ENCODE peak calls at places on chromosomes 3 and 15, in six cellular contexts. Y, I, U, G, S and D are unnamed samples. For H3K36me3, the result is how much of the 10 kb centered on the place peaks cover.

GRCh38 chr15:101050647-101051290 is 131.6 kb downstream of the LRRK1 start:
- DNase-seq in Y (no peak), S (no peak), I (no peak), U (no peak), G (no peak), D (no peak)

GRCh38 chr3:122414391-122414790 is 1.5 kb downstream of the WDR5B start:
- DNase-seq in U (no peak), I (no peak), S (no peak), Y (no peak), G (no peak), D (no peak)

GRCh38 chr3:133040696-133041523 is 2.7 kb downstream of the TMEM108 start:
- DNase-seq in S (no peak), Y (peak), U (peak), G (peak), I (peak), D (peak)

GRCh38 chr15:87669846-87670245 is 586.7 kb downstream of the NTRK3 start:
- DNase-seq in I (no peak), Y (no peak), G (no peak), U (no peak), S (no peak), D (no peak)

GRCh38 chr3:172321035-172321434 is 127.2 kb downstream of the GHSR start:
- DNase-seq in I (no peak), S (no peak), G (no peak), U (no peak), Y (no peak), D (no peak)

GRCh38 chr3:195450731-195451229 is 8.0 kb upstream of the ACAP2 start:
- DNase-seq in S (no peak), G (peak), I (peak), Y (no peak), U (no peak), D (no peak)

GRCh38 chr3:102400142-102400541 is 34.7 kb upstream of the ZPLD1 start:
- DNase-seq in S (no peak), I (no peak), Y (no peak), G (peak), U (no peak), D (no peak)

GRCh38 chr3:98612587-98612986 is 19.2 kb upstream of the CPOX start:
- DNase-seq in U (no peak), G (no peak), S (no peak), I (no peak), Y (peak), D (no peak)

GRCh38 chr3:184379375-184380209 is at the start of gene CHRD:
- DNase-seq in S (no peak), U (peak), G (no peak), I (peak), Y (no peak), D (no peak)

GRCh38 chr3:46935168-46935858 is 41.2 kb downstream of the CCDC12 start:
- DNase-seq in S (no peak), G (peak), I (peak), Y (peak), U (peak), D (peak)

GRCh38 chr15:55250392-55250791 is 39.2 kb downstream of the RAB27A start:
- DNase-seq in G (no peak), I (no peak), U (no peak), Y (peak), S (no peak), D (no peak)

GRCh38 chr3:30286007-30286669 is 320.3 kb upstream of the TGFBR2 start:
- DNase-seq in U (peak), Y (peak), S (no peak), G (peak), I (peak), D (peak)

GRCh38 chr3:156865732-156866131 is 39.6 kb downstream of the LEKR1 start:
- DNase-seq in I (no peak), U (no peak), S (no peak), Y (no peak), G (peak), D (no peak)

GRCh38 chr15:77145370-77145769 is 74.5 kb upstream of the TSPAN3 start:
- DNase-seq in G (no peak), I (no peak), U (no peak), S (no peak), Y (peak), D (no peak)

GRCh38 chr3:114848643-114849350 is 298.3 kb downstream of the ZBTB20 start:
- DNase-seq in I (no peak), S (no peak), U (no peak), Y (no peak), G (no peak), D (no peak)

GRCh38 chr3:114848087-114848486 is 299.0 kb downstream of the ZBTB20 start:
- DNase-seq in G (no peak), U (no peak), I (no peak), S (no peak), Y (no peak), D (no peak)

GRCh38 chr3:114846779-114847178 is 300.3 kb downstream of the ZBTB20 start:
- DNase-seq in Y (no peak), I (no peak), G (peak), S (no peak), U (no peak), D (no peak)

GRCh38 chr3:114846252-114846651 is 300.8 kb downstream of the ZBTB20 start:
- DNase-seq in Y (no peak), U (no peak), I (no peak), G (no peak), S (no peak), D (no peak)

GRCh38 chr3:114847564-114847963 is 299.5 kb downstream of the ZBTB20 start:
- DNase-seq in I (no peak), Y (no peak), U (no peak), G (no peak), S (no peak), D (no peak)
- H3K27ac ChIP-seq in I (no peak), Y (peak), U (no peak), G (no peak), S (no peak), D (no peak)

DNA sequence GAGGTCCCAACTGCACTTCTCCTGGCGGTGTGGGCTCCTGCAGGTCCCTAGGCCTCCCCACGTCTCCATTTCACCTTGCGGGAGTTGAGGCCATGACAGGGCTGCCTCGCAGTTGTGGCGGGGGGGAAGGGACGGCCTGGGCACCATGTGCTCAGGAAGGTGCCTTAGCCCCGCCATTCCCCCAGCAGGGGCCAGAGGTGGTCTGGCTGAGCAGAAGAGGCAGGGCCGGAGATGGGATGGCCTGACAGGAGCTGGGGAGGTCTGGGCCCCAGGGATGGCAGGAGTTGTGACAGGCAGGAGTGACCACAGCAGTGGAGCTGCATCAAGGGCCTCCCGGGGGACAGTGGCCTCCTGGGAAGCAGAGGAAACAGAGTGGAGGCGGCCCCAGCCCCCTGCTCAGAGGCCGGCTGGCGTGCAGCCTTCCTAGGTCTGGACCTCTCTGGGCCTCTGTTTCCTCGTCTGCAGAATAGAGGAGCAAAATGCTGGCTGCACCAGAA is 18.7 kb upstream of the KLF15 start:
- DNase-seq in U (no peak), G (no peak), I (peak), S (no peak), Y (no peak), D (peak)
- H3K4me3 ChIP-seq in U (no peak), G (no peak), I (no peak), S (no peak), Y (no peak), D (no peak)

DNA sequence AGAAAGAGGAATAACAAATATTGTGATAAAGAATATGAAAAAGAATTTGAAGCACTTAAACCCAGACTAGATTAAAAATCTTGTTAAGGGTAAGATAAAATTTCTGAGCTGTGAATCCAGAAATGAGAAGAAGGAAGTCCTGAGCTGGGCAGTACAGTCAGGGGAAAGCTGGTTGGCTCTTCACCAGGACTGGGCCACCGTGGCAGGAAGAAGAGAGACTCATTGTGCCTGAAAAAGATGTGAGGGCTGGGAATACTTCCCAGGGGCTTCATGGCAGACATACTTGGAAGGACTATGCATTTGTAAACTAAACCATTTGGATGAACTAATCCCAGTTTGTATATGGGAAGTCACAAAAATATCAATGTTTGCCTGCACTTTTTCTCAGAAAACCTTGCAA is 28.5 kb upstream of the MYO5C start:
- DNase-seq in S (no peak), Y (no peak), I (no peak), G (no peak), U (no peak), D (no peak)
- H3K36me3 ChIP-seq in S (under half), Y (under half), I (under half), G (under half), U (under half), D (under half)

DNA sequence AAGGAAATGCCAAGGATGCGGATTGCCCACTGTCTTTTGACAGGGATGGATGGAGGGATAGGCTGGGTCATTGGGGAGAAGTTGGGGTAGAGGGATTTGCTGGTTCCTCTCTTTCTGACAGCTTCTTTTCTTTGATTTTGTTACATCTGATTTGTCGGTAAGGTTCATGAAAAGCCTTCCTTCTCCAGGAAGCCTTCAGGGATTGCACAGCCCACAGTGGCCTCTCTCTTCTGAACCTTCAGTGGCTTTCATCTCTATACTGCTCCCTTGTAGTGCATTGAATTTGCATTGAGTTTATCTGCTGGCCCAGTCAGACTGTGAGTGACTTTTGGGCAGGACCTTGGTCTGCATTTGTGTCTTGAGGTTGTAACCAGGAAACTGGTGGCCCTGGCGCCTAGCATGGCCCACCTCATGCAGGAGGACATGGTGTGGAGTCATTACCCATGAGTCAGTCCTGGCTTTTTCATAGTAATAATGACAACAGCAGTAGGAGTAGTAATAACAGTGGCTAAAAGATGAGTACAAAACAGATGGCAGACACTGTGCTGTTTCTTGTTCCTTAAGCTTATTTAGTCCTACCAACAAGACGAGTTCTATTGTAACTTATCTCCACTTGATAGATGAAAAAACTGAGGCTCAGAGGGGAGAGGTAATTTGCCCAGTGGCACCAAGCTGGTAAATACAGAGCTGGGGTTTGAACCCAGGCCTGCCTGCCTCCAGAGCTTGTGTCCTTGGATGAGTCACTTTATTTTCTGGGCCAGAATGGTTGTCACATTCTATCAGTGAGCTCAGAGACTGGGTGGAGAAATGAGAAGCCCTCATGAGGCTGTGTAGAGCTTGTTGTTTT is 28.4 kb downstream of the SMAD6 start:
- DNase-seq in I (no peak), U (no peak), S (no peak), G (peak), Y (no peak), D (peak)
- H3K27ac ChIP-seq in I (peak), U (no peak), S (no peak), G (peak), Y (peak), D (no peak)

GRCh38 chr3:152879790-152880174 is 44.9 kb downstream of the P2RY1 start:
- DNase-seq in S (no peak), I (no peak), Y (peak), U (no peak), G (no peak), D (no peak)
- H3K4me3 ChIP-seq in S (no peak), I (no peak), Y (no peak), U (no peak), G (no peak), D (no peak)

GRCh38 chr3:14131134-14131533 is 6.3 kb downstream of the TMEM43 start:
- DNase-seq in G (no peak), S (no peak), Y (no peak), U (no peak), I (no peak), D (no peak)

GRCh38 chr3:14133876-14134275 is 9.0 kb downstream of the TMEM43 start:
- DNase-seq in S (no peak), G (no peak), U (no peak), I (no peak), Y (no peak), D (no peak)

GRCh38 chr3:14133188-14133800 is 8.4 kb downstream of the TMEM43 start:
- DNase-seq in Y (peak), I (no peak), U (no peak), G (no peak), S (no peak), D (no peak)

GRCh38 chr3:14132120-14132519 is 7.3 kb downstream of the TMEM43 start:
- DNase-seq in I (no peak), G (no peak), S (no peak), U (no peak), Y (no peak), D (no peak)

DNA sequence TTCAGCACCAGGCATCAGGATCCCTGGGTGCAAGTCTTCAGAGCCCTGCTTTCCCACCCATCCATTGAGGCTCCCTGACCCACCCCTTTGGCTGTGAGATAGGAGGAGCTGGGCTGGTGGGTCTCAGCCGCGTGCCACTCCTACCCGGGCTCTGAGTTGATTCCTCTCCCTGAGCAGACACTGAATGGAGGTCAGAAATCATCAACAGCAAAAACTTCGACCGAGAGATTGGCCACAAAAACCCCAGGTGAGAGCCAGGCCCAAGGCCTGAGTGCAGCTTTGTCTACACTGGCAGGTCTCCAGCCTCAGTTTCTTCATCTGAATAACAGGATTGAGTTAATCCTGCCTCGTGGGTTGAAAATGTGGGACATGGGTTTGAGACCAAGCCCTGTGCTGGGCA is 7.8 kb downstream of the TMEM43 start:
- DNase-seq in S (no peak), Y (no peak), I (no peak), U (no peak), G (no peak), D (no peak)
- H3K36me3 ChIP-seq in S (half or more), Y (under half), I (under half), U (under half), G (half or more), D (under half)

DNA sequence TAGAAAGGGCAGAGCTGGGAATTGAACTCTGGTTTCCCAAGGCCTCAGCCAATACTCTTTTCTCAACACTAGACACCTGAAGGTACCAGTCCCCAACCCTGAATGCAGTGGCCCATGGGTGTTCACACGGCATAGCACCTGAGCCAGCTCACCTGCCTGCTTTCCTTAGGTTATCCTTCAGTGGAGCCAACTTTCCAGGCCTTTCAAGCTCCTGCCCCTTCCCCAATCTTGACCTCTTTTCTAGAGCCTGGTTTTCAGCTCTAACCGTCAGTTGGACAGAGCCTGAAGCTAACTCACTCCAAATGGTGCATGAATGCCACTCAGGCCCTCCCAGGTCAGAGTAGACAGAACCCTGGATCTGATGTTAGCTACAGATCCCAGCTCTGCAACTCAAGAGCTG is 66.1 kb upstream of the ITGA11 start:
- DNase-seq in S (no peak), I (no peak), G (no peak), U (no peak), Y (no peak), D (no peak)
- H3K27ac ChIP-seq in S (no peak), I (no peak), G (no peak), U (no peak), Y (no peak), D (no peak)

GRCh38 chr3:189076459-189076858 is 95.3 kb upstream of the TPRG1 start:
- DNase-seq in Y (no peak), U (no peak), G (no peak), S (no peak), I (no peak), D (no peak)

GRCh38 chr3:189071452-189071851 is 100.3 kb upstream of the TPRG1 start:
- DNase-seq in G (no peak), Y (no peak), U (no peak), I (no peak), S (no peak), D (no peak)

GRCh38 chr3:189070965-189071364 is 100.8 kb upstream of the TPRG1 start:
- DNase-seq in S (no peak), U (no peak), G (no peak), I (no peak), Y (no peak), D (no peak)
- H3K4me3 ChIP-seq in S (no peak), U (no peak), G (no peak), I (no peak), Y (no peak), D (no peak)

DNA sequence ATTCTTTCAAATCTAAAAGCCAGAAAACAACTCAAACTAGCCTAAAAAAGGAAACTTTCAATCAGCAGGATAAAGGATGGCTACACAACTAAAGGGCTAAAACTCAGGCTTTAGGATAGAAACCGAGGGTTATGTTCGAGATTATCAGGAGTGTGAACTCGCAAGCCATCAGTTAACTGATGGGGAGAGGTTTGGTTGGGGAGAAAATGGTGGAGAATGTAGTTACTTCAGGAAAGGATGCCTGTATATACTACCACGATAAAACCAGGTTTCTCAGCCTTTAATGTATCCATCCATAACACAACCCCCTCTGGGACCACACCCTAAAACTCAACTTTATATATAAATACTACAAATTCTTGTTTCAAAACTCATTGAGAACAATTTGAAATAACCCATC is 22.2 kb downstream of the TRA2B start:
- DNase-seq in S (no peak), G (no peak), I (no peak), Y (no peak), U (no peak), D (no peak)
- H3K36me3 ChIP-seq in S (under half), G (under half), I (under half), Y (under half), U (under half), D (under half)

GRCh38 chr3:187748050-187748481 is 2.8 kb upstream of the BCL6 start:
- DNase-seq in U (peak), I (peak), Y (peak), G (peak), S (peak), D (peak)
- H3K27ac ChIP-seq in U (peak), I (no peak), Y (no peak), G (no peak), S (no peak), D (no peak)